ENCODE peak calls at places on chromosomes 5 and 9, in seven cellular contexts. R is neuronal stem cell, U is IMR-90, Q is mesendoderm, S is H9, M is trophoblast cell, J is H1. N is an unnamed sample.

GRCh38 chr5:68436686-68437520 is 221.3 kb downstream of the PIK3R1 start:
- DNase-seq in Q (peak), J (no peak), U (peak), M (peak), R (no peak), S (no peak), N (peak)

GRCh38 chr9:78786794-78787193 is 489.9 kb downstream of the PSAT1 start:
- DNase-seq in R (no peak), S (no peak), M (no peak), U (peak), Q (no peak), J (no peak), N (peak)

GRCh38 chr5:35415305-35415704 is 185.0 kb upstream of the PRLR start:
- DNase-seq in J (no peak), S (no peak), U (no peak), R (no peak), M (no peak), Q (no peak), N (no peak)

GRCh38 chr5:171495122-171495700 is 75.8 kb downstream of the FGF18 start:
- DNase-seq in U (no peak), M (no peak), S (no peak), R (no peak), J (no peak), Q (peak), N (peak)

GRCh38 chr5:28810751-28811136 is 1772.4 kb upstream of the CDH9 start:
- DNase-seq in Q (no peak), M (no peak), U (no peak), J (no peak), R (no peak), S (no peak), N (no peak)

GRCh38 chr5:759781-760362 is 24.7 kb downstream of the ZDHHC11B start:
- DNase-seq in J (no peak), R (no peak), U (no peak), Q (no peak), M (no peak), S (peak), N (no peak)

GRCh38 chr5:172534229-172535169 is 80.2 kb upstream of the SH3PXD2B start:
- DNase-seq in R (no peak), J (peak), S (peak), M (no peak), Q (no peak), U (no peak), N (peak)

GRCh38 chr5:92372766-92373165 is 989.6 kb upstream of the ARRDC3 start:
- DNase-seq in R (no peak), J (no peak), M (no peak), U (peak), S (no peak), Q (no peak), N (no peak)

GRCh38 chr9:14198544-14199510 is 115.1 kb downstream of the NFIB start:
- DNase-seq in J (no peak), Q (no peak), R (no peak), M (no peak), U (no peak), S (no peak), N (no peak)

GRCh38 chr9:20041717-20042116 is 252.9 kb upstream of the SLC24A2 start:
- DNase-seq in M (no peak), J (no peak), U (no peak), Q (peak), S (no peak), R (no peak), N (no peak)

GRCh38 chr9:93217706-93218105 is 33.8 kb downstream of the WNK2 start:
- DNase-seq in U (no peak), J (no peak), S (no peak), Q (no peak), R (no peak), M (no peak), N (no peak)

GRCh38 chr9:110742741-110743371 is 74.3 kb downstream of the MUSK start:
- DNase-seq in J (no peak), U (peak), M (no peak), Q (peak), S (no peak), R (peak), N (peak)

GRCh38 chr9:35909274-35909673 is at the start of gene SPAAR:
- DNase-seq in U (no peak), R (no peak), Q (peak), M (no peak), S (no peak), J (no peak), N (no peak)

GRCh38 chr5:79795764-79796398 is 106.2 kb downstream of the CMYA5 start:
- DNase-seq in R (no peak), S (no peak), J (no peak), Q (no peak), U (no peak), M (peak), N (peak)

GRCh38 chr5:150562832-150563231 is 54.9 kb downstream of the NDST1 start:
- DNase-seq in R (no peak), Q (peak), U (peak), M (peak), S (no peak), J (no peak), N (peak)

GRCh38 chr5:168934186-168934585 is 355.0 kb upstream of the PANK3 start:
- DNase-seq in U (no peak), J (no peak), Q (no peak), M (no peak), R (no peak), S (no peak), N (no peak)

GRCh38 chr5:6785161-6785860 is 72.1 kb downstream of the TENT4A start:
- DNase-seq in M (no peak), S (no peak), U (no peak), Q (no peak), J (peak), R (no peak), N (no peak)
- H3K18ac ChIP-seq in M (no peak), S (no peak), U (no peak), Q (no peak), J (no peak), R (no peak), N (no peak)

GRCh38 chr5:1789838-1790462 is 9.7 kb downstream of the MRPL36 start:
- DNase-seq in Q (peak), M (no peak), R (no peak), J (no peak), S (no peak), U (peak), N (peak)
- H3K18ac ChIP-seq in Q (no peak), M (no peak), R (no peak), J (no peak), S (no peak), U (peak), N (peak)

DNA sequence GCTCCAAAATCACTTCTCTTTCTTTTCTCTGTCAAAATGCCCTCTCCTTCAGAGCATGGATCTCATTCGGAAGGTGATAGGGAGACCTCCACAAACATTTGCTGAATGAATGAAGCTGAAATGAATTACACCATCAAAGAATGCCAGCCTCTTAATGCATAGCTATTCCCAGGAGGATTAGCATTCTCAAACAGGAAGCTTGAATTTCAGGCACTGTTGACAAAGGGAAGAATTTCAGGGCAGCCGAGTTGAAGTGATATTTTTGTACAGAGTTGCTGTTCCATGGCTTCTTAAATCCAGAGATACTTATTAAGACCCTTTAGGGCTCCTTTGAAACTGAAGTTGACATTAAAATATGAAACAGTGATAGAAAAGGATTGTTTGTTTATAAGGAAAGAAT is 18.8 kb downstream of the HBEGF start:
- DNase-seq in M (no peak), S (no peak), J (no peak), R (peak), Q (peak), U (peak), N (peak)
- H3K18ac ChIP-seq in M (no peak), S (no peak), J (no peak), R (no peak), Q (no peak), U (no peak), N (no peak)

DNA sequence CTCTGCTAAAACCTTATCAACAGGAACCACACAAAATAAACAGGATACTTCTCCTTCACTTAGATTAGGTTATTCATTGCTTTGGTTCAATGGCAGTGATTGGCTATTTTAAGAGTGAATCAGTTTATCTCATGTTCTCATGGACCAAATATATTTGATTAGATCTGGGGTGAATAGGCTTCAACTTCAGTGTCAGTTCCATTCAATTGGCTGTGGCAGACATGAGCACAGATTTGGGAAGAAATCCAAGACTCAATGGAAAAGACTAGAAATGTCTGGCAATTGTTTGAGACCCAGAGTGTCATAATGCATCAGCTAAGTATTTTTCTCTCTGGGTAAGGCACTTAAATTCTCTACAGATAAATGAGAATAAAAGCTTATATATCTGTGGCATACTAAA is 37.1 kb downstream of the CDH18 start:
- DNase-seq in S (no peak), R (no peak), U (no peak), J (no peak), Q (no peak), M (no peak), N (peak)
- H3K18ac ChIP-seq in S (no peak), R (no peak), U (no peak), J (no peak), Q (no peak), M (no peak), N (no peak)

GRCh38 chr5:10431408-10431807 is 10.3 kb upstream of the ROPN1L start:
- DNase-seq in J (no peak), R (no peak), Q (no peak), S (no peak), U (no peak), M (no peak), N (no peak)
- H3K18ac ChIP-seq in J (no peak), R (no peak), Q (no peak), S (no peak), U (no peak), M (no peak), N (no peak)

DNA sequence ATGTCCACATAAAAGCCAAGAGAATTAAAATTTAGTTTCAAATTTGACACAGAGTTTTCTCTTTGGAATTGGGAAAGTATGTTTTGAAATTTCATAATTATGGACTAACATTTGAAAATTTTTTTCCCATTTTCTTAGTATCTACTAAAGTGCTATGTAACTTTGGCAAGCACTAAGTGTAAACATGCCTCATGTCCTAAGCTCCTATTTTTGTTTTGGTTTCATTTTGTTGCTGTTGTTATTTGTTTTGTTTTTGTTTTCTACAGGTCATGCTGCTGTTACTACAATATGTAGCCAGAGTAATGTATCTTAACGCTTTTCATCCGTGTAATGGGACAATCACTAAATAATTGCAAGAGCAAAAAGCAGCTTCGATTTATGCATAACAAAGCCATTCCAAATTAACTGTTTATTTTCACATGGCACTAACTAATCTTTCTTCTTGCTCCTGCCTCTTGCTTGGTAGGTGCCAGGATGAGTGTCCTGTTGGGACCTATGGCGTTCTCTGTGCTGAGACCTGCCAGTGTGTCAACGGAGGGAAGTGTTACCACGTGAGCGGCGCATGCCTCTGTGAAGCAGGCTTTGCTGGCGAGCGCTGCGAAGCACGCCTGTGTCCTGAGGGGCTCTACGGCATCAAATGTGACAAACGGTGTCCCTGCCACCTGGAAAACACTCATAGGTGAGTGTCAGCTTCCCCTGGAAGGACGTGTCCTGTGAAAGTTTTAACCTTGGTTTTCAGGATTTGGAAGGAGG is 107.3 kb upstream of the PRRC1 start:
- DNase-seq in J (no peak), Q (no peak), U (no peak), S (no peak), R (no peak), M (no peak), N (no peak)
- H3K18ac ChIP-seq in J (peak), Q (no peak), U (no peak), S (no peak), R (no peak), M (no peak), N (no peak)